ENCODE peak calls at places on chromosome 18, in ten cellular contexts. B is cardiac fibroblast; G is astrocyte of the spinal cord; W is CD4-positive, CD25-positive, alpha-beta regulatory T cell; L is GOT3; V is neural crest cell; D is activated CD8-positive, alpha-beta T cell treated with anti-CD3 and anti-CD28 coated beads for 36 hours; C is skeletal muscle cell; Y is A172; K is stimulated activated CD8-positive, alpha-beta memory T cell treated with anti-CD3 and anti-CD28 coated beads, Interleukin-12 subunit alpha, Interleukin-12 subunit beta, amount 100 ng/mL, for 1 hour. I is an unnamed sample.

GRCh38 chr18:79058007-79058406 is 11.2 kb upstream of the ATP9B start:
- DNase-seq in C (no peak), Y (no peak), D (no peak), W (no peak), L (no peak), V (no peak), K (no peak), B (no peak), G (no peak), I (no peak)

GRCh38 chr18:54255141-54255540 is 14.2 kb upstream of the POLI start:
- DNase-seq in V (no peak), Y (no peak), G (no peak), W (no peak), C (no peak), K (no peak), B (no peak), D (no peak), L (no peak), I (no peak)

GRCh38 chr18:72672364-72673151 is 128.4 kb upstream of the CBLN2 start:
- DNase-seq in G (peak; percentile 52), Y (peak; percentile 38), D (peak; percentile 32), V (no peak), K (no peak), C (no peak), L (no peak), W (peak; percentile 34), B (peak; percentile 57), I (no peak)

GRCh38 chr18:53152478-53152877 is 812.5 kb downstream of the DCC start:
- DNase-seq in D (no peak), Y (no peak), V (no peak), C (no peak), G (no peak), B (no peak), L (no peak), K (no peak), W (no peak), I (no peak)

GRCh38 chr18:6629635-6630140 is 99.8 kb upstream of the ARHGAP28 start:
- DNase-seq in W (no peak), G (peak; percentile 75), B (peak; percentile 86), D (no peak), Y (peak; percentile 41), L (no peak), V (no peak), C (peak; percentile 55), K (no peak), I (no peak)

GRCh38 chr18:63297678-63298392 is 21.7 kb downstream of the BCL2 start:
- DNase-seq in G (no peak), B (no peak), Y (no peak), V (no peak), L (no peak), C (no peak), W (no peak), K (no peak), D (no peak), I (no peak)

GRCh38 chr18:55501594-55502345 is 86.2 kb downstream of the TCF4 start:
- DNase-seq in L (no peak), W (no peak), B (peak; percentile 60), Y (no peak), D (no peak), G (peak; percentile 50), K (no peak), C (no peak), V (no peak), I (no peak)

GRCh38 chr18:75003764-75004690 is 204.9 kb downstream of the PTGR3 start:
- DNase-seq in K (no peak), Y (no peak), G (no peak), D (no peak), C (no peak), B (peak; percentile 27), W (no peak), L (no peak), V (no peak), I (no peak)

GRCh38 chr18:34932363-34932762 is 108.8 kb upstream of the MAPRE2 start:
- DNase-seq in D (no peak), C (no peak), K (no peak), L (no peak), V (no peak), G (no peak), W (no peak), B (no peak), Y (no peak), I (no peak)

GRCh38 chr18:8329186-8329771 is 280.0 kb upstream of the RAB12 start:
- DNase-seq in B (peak; percentile 72), C (peak; percentile 46), Y (peak; percentile 18), V (no peak), W (no peak), G (peak; percentile 67), K (no peak), L (no peak), D (no peak), I (no peak)

GRCh38 chr18:58093311-58093790 is 49.3 kb downstream of the NEDD4L start:
- DNase-seq in W (no peak), C (no peak), B (no peak), Y (no peak), D (no peak), L (no peak), V (no peak), K (no peak), G (no peak), I (no peak)

GRCh38 chr18:986071-986470 is 81.4 kb downstream of the ADCYAP1 start:
- DNase-seq in K (no peak), C (no peak), G (no peak), L (no peak), Y (no peak), B (no peak), W (no peak), V (no peak), D (no peak), I (no peak)

GRCh38 chr18:42471886-42472285 is 516.9 kb downstream of the PIK3C3 start:
- DNase-seq in Y (no peak), L (no peak), B (no peak), G (no peak), D (no peak), W (no peak), V (no peak), K (no peak), C (no peak), I (no peak)

GRCh38 chr18:59265246-59266018 is 7.8 kb downstream of the RAX start:
- DNase-seq in C (no peak), Y (no peak), D (peak; percentile 58), V (no peak), B (no peak), W (peak; percentile 54), K (no peak), L (no peak), G (no peak), I (no peak)

GRCh38 chr18:49893036-49893435 is 79.7 kb upstream of the ACAA2 start:
- DNase-seq in B (no peak), W (no peak), C (no peak), D (no peak), K (no peak), Y (no peak), L (no peak), G (no peak), V (no peak), I (no peak)

GRCh38 chr18:3499498-3499897 is 49.5 kb downstream of the TGIF1 start:
- DNase-seq in L (no peak), D (no peak), Y (no peak), V (no peak), C (no peak), B (peak; percentile 17), K (no peak), W (no peak), G (no peak), I (no peak)

GRCh38 chr18:32552421-32553030 is 81.8 kb upstream of the GAREM1 start:
- DNase-seq in K (peak; percentile 26), D (peak; percentile 72), Y (peak; percentile 37), W (peak; percentile 71), G (peak; percentile 70), L (no peak), B (peak; percentile 84), V (peak; percentile 33), C (peak; percentile 27), I (peak; percentile 16)

GRCh38 chr18:6170604-6171003 is 244.1 kb downstream of the L3MBTL4 start:
- DNase-seq in K (no peak), C (no peak), V (no peak), D (no peak), G (no peak), W (no peak), Y (no peak), L (no peak), B (no peak), I (no peak)

GRCh38 chr18:77108001-77108692 is 24.4 kb downstream of the MBP start:
- DNase-seq in W (peak; percentile 39), Y (peak; percentile 66), D (peak; percentile 57), C (peak; percentile 67), K (no peak), B (peak; percentile 85), V (no peak), L (peak; percentile 7), G (peak; percentile 82), I (no peak)

GRCh38 chr18:864872-865273 is 39.8 kb upstream of the ADCYAP1 start:
- DNase-seq in L (no peak), K (peak; percentile 33), V (peak; percentile 67), C (peak; percentile 34), B (peak; percentile 82), D (peak; percentile 76), Y (peak; percentile 79), W (peak; percentile 73), G (peak; percentile 78), I (peak; percentile 18)

GRCh38 chr18:60552948-60553347 is 180.4 kb upstream of the MC4R start:
- DNase-seq in D (no peak), K (no peak), W (no peak), V (no peak), B (no peak), Y (no peak), C (no peak), G (no peak), L (no peak), I (no peak)

GRCh38 chr18:55000529-55000928 is 41.3 kb upstream of the CCDC68 start:
- DNase-seq in G (no peak), K (no peak), Y (no peak), B (no peak), L (no peak), V (no peak), C (no peak), D (no peak), W (no peak), I (no peak)

GRCh38 chr18:63180971-63181376 is 138.6 kb downstream of the BCL2 start:
- DNase-seq in W (no peak), D (no peak), Y (no peak), G (no peak), L (no peak), B (no peak), V (no peak), C (no peak), K (no peak), I (no peak)

GRCh38 chr18:49892148-49892924 is 79.0 kb upstream of the ACAA2 start:
- DNase-seq in C (no peak), G (peak; percentile 41), V (no peak), K (no peak), Y (peak; percentile 41), B (peak; percentile 31), W (no peak), D (no peak), L (no peak), I (no peak)

GRCh38 chr18:25669741-25670140 is 317.8 kb upstream of the ZNF521 start:
- DNase-seq in B (peak; percentile 12), C (no peak), W (no peak), L (no peak), D (no peak), Y (no peak), G (no peak), V (no peak), K (no peak), I (no peak)

GRCh38 chr18:8801263-8801901 is 96.0 kb downstream of the MTCL1 start:
- DNase-seq in K (no peak), C (peak; percentile 87), G (peak; percentile 92), D (no peak), L (no peak), B (peak; percentile 81), Y (peak; percentile 92), W (no peak), V (no peak), I (no peak)

GRCh38 chr18:23689616-23690504 is 607 bp downstream of the LAMA3 start:
- DNase-seq in L (no peak), Y (no peak), B (no peak), D (peak; percentile 11), V (peak; percentile 21), W (no peak), K (no peak), G (no peak), C (no peak), I (no peak)

GRCh38 chr18:55588876-55589595 is 1.0 kb upstream of the TCF4 start:
- DNase-seq in C (no peak), L (no peak), G (peak; percentile 53), K (no peak), V (no peak), D (no peak), W (peak; percentile 7), B (no peak), Y (peak; percentile 1), I (no peak)

I was measured in activated gamma-delta T cell treated with anti-CD3 and anti-CD28 coated beads, Interleukin-2, amount 50 U/mL, for 16 hours.